ENCODE peak calls at places on chromosomes 2 and 18, in seven cellular contexts. One of them, this sample, is unnamed.
A peak's percentile ranks its signal among the peaks of the same experiment; 100 is the strongest.

GRCh38 chr2:2455151-2455550 is 124.1 kb upstream of the MYT1L start:
- DNase-seq in CD8-positive, alpha-beta T cell: no peak
- DNase-seq in transverse colon: no peak
- DNase-seq in A549: no peak
- DNase-seq in suprapubic skin: no peak
- DNase-seq in tibial artery: no peak
- DNase-seq in neuronal stem cell: no peak
- DNase-seq in this sample: no peak

GRCh38 chr2:187468262-187468661 is 20.2 kb upstream of the CALCRL start:
- DNase-seq in A549: no peak
- DNase-seq in CD8-positive, alpha-beta T cell: no peak
- DNase-seq in suprapubic skin: no peak
- DNase-seq in tibial artery: no peak
- DNase-seq in transverse colon: no peak
- DNase-seq in neuronal stem cell: no peak
- DNase-seq in this sample: no peak

GRCh38 chr2:109128466-109129355 is at the start of gene SH3RF3:
- DNase-seq in A549: peak; percentile 24
- DNase-seq in tibial artery: peak; percentile 57
- DNase-seq in CD8-positive, alpha-beta T cell: no peak
- DNase-seq in transverse colon: peak; percentile 25
- DNase-seq in suprapubic skin: no peak
- DNase-seq in neuronal stem cell: peak; percentile 32
- DNase-seq in this sample: no peak

GRCh38 chr2:98561902-98562695 is 46.2 kb downstream of the COA5 start:
- DNase-seq in CD8-positive, alpha-beta T cell: no peak
- DNase-seq in transverse colon: no peak
- DNase-seq in neuronal stem cell: no peak
- DNase-seq in A549: no peak
- DNase-seq in tibial artery: peak; percentile 18
- DNase-seq in suprapubic skin: no peak
- DNase-seq in this sample: no peak

GRCh38 chr18:59502899-59503245 is 143.8 kb upstream of the LMAN1 start:
- DNase-seq in suprapubic skin: no peak
- DNase-seq in A549: no peak
- DNase-seq in transverse colon: no peak
- DNase-seq in neuronal stem cell: no peak
- DNase-seq in CD8-positive, alpha-beta T cell: no peak
- DNase-seq in tibial artery: no peak
- DNase-seq in this sample: no peak

GRCh38 chr18:48777026-48777736 is 173.6 kb downstream of the SMAD7 start:
- DNase-seq in neuronal stem cell: peak; percentile 39
- DNase-seq in A549: peak; percentile 72
- DNase-seq in tibial artery: no peak
- DNase-seq in suprapubic skin: no peak
- DNase-seq in CD8-positive, alpha-beta T cell: peak; percentile 57
- DNase-seq in transverse colon: peak; percentile 74
- DNase-seq in this sample: no peak

GRCh38 chr2:72131916-72132841 is 15.5 kb downstream of the CYP26B1 start:
- DNase-seq in neuronal stem cell: no peak
- DNase-seq in suprapubic skin: peak; percentile 53
- DNase-seq in transverse colon: no peak
- DNase-seq in A549: no peak
- DNase-seq in tibial artery: no peak
- DNase-seq in CD8-positive, alpha-beta T cell: no peak
- DNase-seq in this sample: no peak

GRCh38 chr18:9520666-9521065 is 45.4 kb downstream of the RALBP1 start:
- DNase-seq in A549: no peak
- DNase-seq in transverse colon: no peak
- DNase-seq in neuronal stem cell: no peak
- DNase-seq in CD8-positive, alpha-beta T cell: no peak
- DNase-seq in suprapubic skin: no peak
- DNase-seq in tibial artery: no peak
- DNase-seq in this sample: no peak

GRCh38 chr2:204842731-204843490 is 297.6 kb downstream of the PARD3B start:
- DNase-seq in transverse colon: no peak
- DNase-seq in neuronal stem cell: no peak
- DNase-seq in tibial artery: peak; percentile 49
- DNase-seq in suprapubic skin: no peak
- DNase-seq in CD8-positive, alpha-beta T cell: no peak
- DNase-seq in A549: peak; percentile 25
- DNase-seq in this sample: peak; percentile 89

GRCh38 chr2:118059919-118060478 is 28.3 kb upstream of the INSIG2 start:
- DNase-seq in neuronal stem cell: no peak
- DNase-seq in suprapubic skin: no peak
- DNase-seq in transverse colon: no peak
- DNase-seq in CD8-positive, alpha-beta T cell: no peak
- DNase-seq in A549: no peak
- DNase-seq in tibial artery: no peak
- DNase-seq in this sample: peak; percentile 34

GRCh38 chr2:38835015-38835601 is 40.6 kb downstream of the DHX57 start:
- DNase-seq in suprapubic skin: no peak
- DNase-seq in A549: no peak
- DNase-seq in CD8-positive, alpha-beta T cell: no peak
- DNase-seq in neuronal stem cell: peak; percentile 9
- DNase-seq in tibial artery: no peak
- DNase-seq in transverse colon: no peak
- DNase-seq in this sample: no peak

GRCh38 chr2:122156101-122156500 is 400.6 kb downstream of the TSN start:
- DNase-seq in CD8-positive, alpha-beta T cell: no peak
- DNase-seq in A549: no peak
- DNase-seq in tibial artery: no peak
- DNase-seq in transverse colon: no peak
- DNase-seq in neuronal stem cell: no peak
- DNase-seq in suprapubic skin: no peak
- DNase-seq in this sample: no peak

GRCh38 chr18:28080876-28081300 is 96.0 kb downstream of the CDH2 start:
- DNase-seq in CD8-positive, alpha-beta T cell: no peak
- DNase-seq in transverse colon: no peak
- DNase-seq in tibial artery: no peak
- DNase-seq in suprapubic skin: no peak
- DNase-seq in A549: no peak
- DNase-seq in neuronal stem cell: no peak
- DNase-seq in this sample: no peak

GRCh38 chr2:96528680-96529375 is 7.7 kb upstream of the ARID5A start:
- DNase-seq in A549: no peak
- DNase-seq in neuronal stem cell: no peak
- DNase-seq in suprapubic skin: no peak
- DNase-seq in tibial artery: peak; percentile 62
- DNase-seq in CD8-positive, alpha-beta T cell: no peak
- DNase-seq in transverse colon: no peak
- DNase-seq in this sample: no peak

GRCh38 chr18:45275367-45276113 is 339.7 kb upstream of the SLC14A2 start:
- DNase-seq in tibial artery: no peak
- DNase-seq in neuronal stem cell: no peak
- DNase-seq in CD8-positive, alpha-beta T cell: no peak
- DNase-seq in A549: no peak
- DNase-seq in suprapubic skin: no peak
- DNase-seq in transverse colon: no peak
- DNase-seq in this sample: no peak

GRCh38 chr18:79496978-79497637 is 101.4 kb downstream of the NFATC1 start:
- DNase-seq in suprapubic skin: peak; percentile 42
- DNase-seq in A549: no peak
- DNase-seq in CD8-positive, alpha-beta T cell: no peak
- DNase-seq in transverse colon: peak; percentile 31
- DNase-seq in neuronal stem cell: no peak
- DNase-seq in tibial artery: peak; percentile 21
- DNase-seq in this sample: peak; percentile 41

GRCh38 chr18:48857023-48857694 is 93.6 kb downstream of the SMAD7 start:
- DNase-seq in CD8-positive, alpha-beta T cell: no peak
- DNase-seq in transverse colon: no peak
- DNase-seq in A549: no peak
- DNase-seq in suprapubic skin: no peak
- DNase-seq in tibial artery: no peak
- DNase-seq in neuronal stem cell: no peak
- DNase-seq in this sample: no peak

GRCh38 chr2:108963057-108963456 is 26.0 kb downstream of the EDAR start:
- DNase-seq in A549: no peak
- DNase-seq in suprapubic skin: peak; percentile 34
- DNase-seq in neuronal stem cell: no peak
- DNase-seq in transverse colon: no peak
- DNase-seq in CD8-positive, alpha-beta T cell: no peak
- DNase-seq in tibial artery: no peak
- DNase-seq in this sample: no peak

GRCh38 chr2:38581193-38582147 is 21.3 kb downstream of the HNRNPLL start:
- DNase-seq in neuronal stem cell: peak; percentile 51
- DNase-seq in suprapubic skin: no peak
- DNase-seq in tibial artery: no peak
- DNase-seq in transverse colon: peak; percentile 36
- DNase-seq in CD8-positive, alpha-beta T cell: no peak
- DNase-seq in A549: no peak
- DNase-seq in this sample: peak; percentile 57

GRCh38 chr2:183088061-183088460 is 9.5 kb downstream of the DUSP19 start:
- DNase-seq in transverse colon: no peak
- DNase-seq in CD8-positive, alpha-beta T cell: no peak
- DNase-seq in neuronal stem cell: no peak
- DNase-seq in tibial artery: no peak
- DNase-seq in suprapubic skin: no peak
- DNase-seq in A549: no peak
- DNase-seq in this sample: no peak

GRCh38 chr2:183089192-183089851 is 10.8 kb downstream of the DUSP19 start:
- DNase-seq in neuronal stem cell: no peak
- DNase-seq in CD8-positive, alpha-beta T cell: no peak
- DNase-seq in suprapubic skin: no peak
- DNase-seq in tibial artery: no peak
- DNase-seq in A549: no peak
- DNase-seq in transverse colon: no peak
- DNase-seq in this sample: no peak

GRCh38 chr2:183091954-183092345 is 13.4 kb downstream of the DUSP19 start:
- DNase-seq in CD8-positive, alpha-beta T cell: no peak
- DNase-seq in suprapubic skin: no peak
- DNase-seq in A549: no peak
- DNase-seq in neuronal stem cell: no peak
- DNase-seq in tibial artery: no peak
- DNase-seq in transverse colon: no peak
- DNase-seq in this sample: no peak

GRCh38 chr2:183091318-183091953 is 12.9 kb downstream of the DUSP19 start:
- DNase-seq in transverse colon: no peak
- DNase-seq in CD8-positive, alpha-beta T cell: no peak
- DNase-seq in A549: no peak
- DNase-seq in suprapubic skin: no peak
- DNase-seq in neuronal stem cell: no peak
- DNase-seq in tibial artery: no peak
- DNase-seq in this sample: no peak

GRCh38 chr2:183093857-183094657 is 15.5 kb downstream of the DUSP19 start:
- DNase-seq in CD8-positive, alpha-beta T cell: no peak
- DNase-seq in neuronal stem cell: no peak
- DNase-seq in suprapubic skin: no peak
- DNase-seq in transverse colon: no peak
- DNase-seq in tibial artery: no peak
- DNase-seq in A549: no peak
- DNase-seq in this sample: no peak
- H3K4me3 ChIP-seq in CD8-positive, alpha-beta T cell: no peak overlapping the region
- H3K4me3 ChIP-seq in neuronal stem cell: no peak overlapping the region
- H3K4me3 ChIP-seq in suprapubic skin: no peak overlapping the region
- H3K4me3 ChIP-seq in transverse colon: no peak overlapping the region
- H3K4me3 ChIP-seq in tibial artery: no peak overlapping the region
- H3K4me3 ChIP-seq in A549: no peak overlapping the region
- H3K4me3 ChIP-seq in this sample: no peak overlapping the region

DNA sequence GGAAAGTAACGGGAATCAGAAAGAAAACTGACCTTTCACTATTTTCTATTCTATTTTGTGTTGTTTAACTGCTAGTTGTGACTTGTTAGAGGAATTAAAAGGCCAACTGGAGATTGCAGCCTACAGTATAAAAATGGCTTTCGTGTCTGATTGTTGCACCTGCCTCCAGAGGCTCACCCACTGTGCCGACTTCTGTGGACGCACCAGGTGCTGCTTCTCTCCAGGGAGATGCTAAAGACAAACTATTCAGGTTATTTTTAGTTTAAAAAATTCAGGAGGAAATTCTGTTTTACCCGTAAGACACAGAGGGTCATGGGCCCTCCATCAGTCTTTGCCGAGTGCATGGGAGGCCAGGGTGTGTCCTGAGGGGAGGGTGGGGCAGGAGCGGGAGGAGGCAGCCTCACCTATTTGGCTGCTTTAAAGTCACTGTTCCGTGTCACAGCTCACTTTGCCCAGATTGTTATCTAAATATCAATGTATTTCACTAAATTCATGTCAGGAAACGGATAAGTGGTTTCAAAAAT is 42.5 kb downstream of the SNED1 start:
- DNase-seq in neuronal stem cell: no peak
- DNase-seq in tibial artery: no peak
- DNase-seq in transverse colon: no peak
- DNase-seq in suprapubic skin: no peak
- DNase-seq in CD8-positive, alpha-beta T cell: no peak
- DNase-seq in A549: no peak
- DNase-seq in this sample: no peak
- H3K27ac ChIP-seq in neuronal stem cell: no peak overlapping the region
- H3K27ac ChIP-seq in tibial artery: no peak overlapping the region
- H3K27ac ChIP-seq in transverse colon: no peak overlapping the region
- H3K27ac ChIP-seq in suprapubic skin: no peak overlapping the region
- H3K27ac ChIP-seq in CD8-positive, alpha-beta T cell: no peak overlapping the region
- H3K27ac ChIP-seq in A549: no peak overlapping the region
- H3K27ac ChIP-seq in this sample: no peak overlapping the region

DNA sequence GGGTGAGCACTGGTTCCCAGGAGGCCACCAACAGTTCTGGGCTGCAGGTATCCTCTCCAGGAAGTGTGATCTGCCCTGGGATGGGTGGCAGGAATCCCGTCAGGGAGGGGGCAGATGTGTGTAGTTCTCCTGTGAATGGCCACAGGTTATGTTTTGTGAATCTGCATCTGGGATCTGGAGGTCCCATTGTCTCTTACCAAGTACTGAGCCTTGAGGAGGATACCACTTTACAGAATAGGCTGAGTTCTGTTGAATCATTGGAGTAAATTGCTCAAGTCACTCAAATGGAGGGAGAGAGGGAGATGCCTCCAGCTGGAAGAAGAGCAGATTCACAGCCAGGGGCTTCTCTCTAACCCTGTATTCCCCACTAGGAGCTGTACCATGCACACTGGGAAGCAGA is 168.2 kb downstream of the ANKRD30B start:
- DNase-seq in transverse colon: no peak
- DNase-seq in A549: no peak
- DNase-seq in CD8-positive, alpha-beta T cell: no peak
- DNase-seq in tibial artery: no peak
- DNase-seq in neuronal stem cell: no peak
- DNase-seq in suprapubic skin: no peak
- DNase-seq in this sample: no peak
- H3K9me3 ChIP-seq in transverse colon: no peaks in the 10 kb centered on the region
- H3K9me3 ChIP-seq in A549: no peaks in the 10 kb centered on the region
- H3K9me3 ChIP-seq in CD8-positive, alpha-beta T cell: no peaks in the 10 kb centered on the region
- H3K9me3 ChIP-seq in tibial artery: no peaks in the 10 kb centered on the region
- H3K9me3 ChIP-seq in neuronal stem cell: peaks cover 33% of the 10 kb centered on the region
- H3K9me3 ChIP-seq in suprapubic skin: no peaks in the 10 kb centered on the region
- H3K9me3 ChIP-seq in this sample: peaks cover 32% of the 10 kb centered on the region

DNA sequence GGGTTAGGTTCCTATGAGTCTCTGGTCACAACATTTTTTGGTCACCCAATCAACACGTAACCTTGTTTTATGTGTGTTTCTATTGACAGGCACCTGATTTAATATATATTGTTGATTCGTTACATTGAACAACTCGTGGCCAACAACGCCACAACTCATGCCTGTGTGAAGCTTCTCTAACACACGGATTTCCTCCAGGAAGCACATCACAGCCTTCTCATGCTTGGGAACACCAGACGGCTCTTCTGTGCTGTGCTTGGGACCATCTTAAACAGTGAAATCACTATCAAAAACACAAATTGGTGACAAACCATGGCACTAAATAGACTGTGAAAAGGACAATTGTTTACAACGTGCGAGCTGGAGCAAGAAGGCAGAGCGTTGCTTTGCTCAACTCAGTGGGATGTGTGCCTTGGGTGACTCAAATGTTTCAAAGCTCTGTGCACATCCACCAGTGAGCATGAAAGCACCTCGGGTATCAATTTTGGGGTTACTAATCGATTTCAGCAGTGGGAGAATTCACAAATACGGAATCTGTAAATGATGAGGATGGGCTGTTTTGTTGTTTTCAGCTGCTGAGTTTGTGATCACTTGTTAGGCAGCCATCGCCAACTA is 182.4 kb upstream of the ARL4C start:
- DNase-seq in tibial artery: no peak
- DNase-seq in A549: no peak
- DNase-seq in transverse colon: no peak
- DNase-seq in neuronal stem cell: no peak
- DNase-seq in CD8-positive, alpha-beta T cell: no peak
- DNase-seq in suprapubic skin: no peak
- DNase-seq in this sample: no peak
- H3K4me3 ChIP-seq in tibial artery: no peak overlapping the region
- H3K4me3 ChIP-seq in A549: no peak overlapping the region
- H3K4me3 ChIP-seq in transverse colon: no peak overlapping the region
- H3K4me3 ChIP-seq in neuronal stem cell: no peak overlapping the region
- H3K4me3 ChIP-seq in CD8-positive, alpha-beta T cell: no peak overlapping the region
- H3K4me3 ChIP-seq in suprapubic skin: no peak overlapping the region
- H3K4me3 ChIP-seq in this sample: peak overlapping the region; percentile 17

This sample was measured in AG04450.